ENCODE peak calls at places on chromosome 18, in nine cellular contexts. One of them, this sample, is unnamed.

GRCh38 chr18:54880706-54881105 is 52.4 kb downstream of the RAB27B start:
- DNase-seq in activated naive CD8-positive, alpha-beta T cell treated with anti-CD3 and anti-CD28 coated beads, Interleukin-2, amount 50 U/mL, for 24 hours: no peak
- DNase-seq in neural crest cell: no peak
- DNase-seq in midbrain: no peak
- DNase-seq in amygdala: no peak
- DNase-seq in GM23248: peak
- DNase-seq in mesendoderm: peak
- DNase-seq in left ventricle myocardium inferior: no peak
- DNase-seq in dermis blood vessel endothelial cell: no peak
- DNase-seq in this sample: no peak

GRCh38 chr18:47036298-47036874 is 965 bp upstream of the ELOA2 start:
- DNase-seq in activated naive CD8-positive, alpha-beta T cell treated with anti-CD3 and anti-CD28 coated beads, Interleukin-2, amount 50 U/mL, for 24 hours: no peak
- DNase-seq in neural crest cell: peak
- DNase-seq in midbrain: peak
- DNase-seq in amygdala: no peak
- DNase-seq in GM23248: peak
- DNase-seq in mesendoderm: peak
- DNase-seq in left ventricle myocardium inferior: no peak
- DNase-seq in dermis blood vessel endothelial cell: peak
- DNase-seq in this sample: no peak

GRCh38 chr18:58362027-58362575 is 266.8 kb downstream of the ALPK2 start:
- DNase-seq in activated naive CD8-positive, alpha-beta T cell treated with anti-CD3 and anti-CD28 coated beads, Interleukin-2, amount 50 U/mL, for 24 hours: no peak
- DNase-seq in neural crest cell: no peak
- DNase-seq in midbrain: no peak
- DNase-seq in amygdala: peak
- DNase-seq in GM23248: peak
- DNase-seq in mesendoderm: no peak
- DNase-seq in left ventricle myocardium inferior: no peak
- DNase-seq in dermis blood vessel endothelial cell: peak
- DNase-seq in this sample: no peak

GRCh38 chr18:77087391-77088141 is 45.0 kb downstream of the MBP start:
- DNase-seq in activated naive CD8-positive, alpha-beta T cell treated with anti-CD3 and anti-CD28 coated beads, Interleukin-2, amount 50 U/mL, for 24 hours: no peak
- DNase-seq in neural crest cell: peak
- DNase-seq in midbrain: no peak
- DNase-seq in amygdala: no peak
- DNase-seq in GM23248: peak
- DNase-seq in mesendoderm: peak
- DNase-seq in left ventricle myocardium inferior: peak
- DNase-seq in dermis blood vessel endothelial cell: peak
- DNase-seq in this sample: no peak

GRCh38 chr18:22106536-22107292 is 62.7 kb upstream of the GATA6 start:
- DNase-seq in activated naive CD8-positive, alpha-beta T cell treated with anti-CD3 and anti-CD28 coated beads, Interleukin-2, amount 50 U/mL, for 24 hours: no peak
- DNase-seq in neural crest cell: no peak
- DNase-seq in midbrain: no peak
- DNase-seq in amygdala: no peak
- DNase-seq in GM23248: peak
- DNase-seq in mesendoderm: peak
- DNase-seq in left ventricle myocardium inferior: no peak
- DNase-seq in dermis blood vessel endothelial cell: no peak
- DNase-seq in this sample: no peak

GRCh38 chr18:73752546-73752945 is 395.1 kb downstream of the FBXO15 start:
- DNase-seq in activated naive CD8-positive, alpha-beta T cell treated with anti-CD3 and anti-CD28 coated beads, Interleukin-2, amount 50 U/mL, for 24 hours: no peak
- DNase-seq in neural crest cell: no peak
- DNase-seq in midbrain: no peak
- DNase-seq in amygdala: no peak
- DNase-seq in GM23248: peak
- DNase-seq in mesendoderm: no peak
- DNase-seq in left ventricle myocardium inferior: no peak
- DNase-seq in dermis blood vessel endothelial cell: peak
- DNase-seq in this sample: no peak

GRCh38 chr18:11251229-11251890 is 102.0 kb upstream of the PIEZO2 start:
- DNase-seq in activated naive CD8-positive, alpha-beta T cell treated with anti-CD3 and anti-CD28 coated beads, Interleukin-2, amount 50 U/mL, for 24 hours: no peak
- DNase-seq in neural crest cell: no peak
- DNase-seq in midbrain: no peak
- DNase-seq in amygdala: no peak
- DNase-seq in GM23248: peak
- DNase-seq in mesendoderm: no peak
- DNase-seq in left ventricle myocardium inferior: no peak
- DNase-seq in dermis blood vessel endothelial cell: no peak
- DNase-seq in this sample: no peak

GRCh38 chr18:79333046-79333445 is 62.7 kb upstream of the NFATC1 start:
- DNase-seq in activated naive CD8-positive, alpha-beta T cell treated with anti-CD3 and anti-CD28 coated beads, Interleukin-2, amount 50 U/mL, for 24 hours: no peak
- DNase-seq in neural crest cell: no peak
- DNase-seq in midbrain: no peak
- DNase-seq in amygdala: no peak
- DNase-seq in GM23248: no peak
- DNase-seq in mesendoderm: no peak
- DNase-seq in left ventricle myocardium inferior: no peak
- DNase-seq in dermis blood vessel endothelial cell: no peak
- DNase-seq in this sample: no peak

GRCh38 chr18:76953186-76953982 is 131.0 kb downstream of the ZNF236 start:
- DNase-seq in activated naive CD8-positive, alpha-beta T cell treated with anti-CD3 and anti-CD28 coated beads, Interleukin-2, amount 50 U/mL, for 24 hours: no peak
- DNase-seq in neural crest cell: no peak
- DNase-seq in midbrain: peak
- DNase-seq in amygdala: no peak
- DNase-seq in GM23248: no peak
- DNase-seq in mesendoderm: no peak
- DNase-seq in left ventricle myocardium inferior: peak
- DNase-seq in dermis blood vessel endothelial cell: peak
- DNase-seq in this sample: no peak

GRCh38 chr18:59022167-59022945 is 117.3 kb upstream of the SEC11C start:
- DNase-seq in activated naive CD8-positive, alpha-beta T cell treated with anti-CD3 and anti-CD28 coated beads, Interleukin-2, amount 50 U/mL, for 24 hours: no peak
- DNase-seq in neural crest cell: no peak
- DNase-seq in midbrain: peak
- DNase-seq in amygdala: no peak
- DNase-seq in GM23248: peak
- DNase-seq in mesendoderm: no peak
- DNase-seq in left ventricle myocardium inferior: no peak
- DNase-seq in dermis blood vessel endothelial cell: no peak
- DNase-seq in this sample: no peak

GRCh38 chr18:24127735-24128134 is 11.1 kb upstream of the CABYR start:
- DNase-seq in activated naive CD8-positive, alpha-beta T cell treated with anti-CD3 and anti-CD28 coated beads, Interleukin-2, amount 50 U/mL, for 24 hours: no peak
- DNase-seq in neural crest cell: no peak
- DNase-seq in midbrain: no peak
- DNase-seq in amygdala: no peak
- DNase-seq in GM23248: no peak
- DNase-seq in mesendoderm: peak
- DNase-seq in left ventricle myocardium inferior: no peak
- DNase-seq in dermis blood vessel endothelial cell: no peak
- DNase-seq in this sample: no peak

GRCh38 chr18:39571511-39571910 is 2005.9 kb upstream of the CELF4 start:
- DNase-seq in activated naive CD8-positive, alpha-beta T cell treated with anti-CD3 and anti-CD28 coated beads, Interleukin-2, amount 50 U/mL, for 24 hours: no peak
- DNase-seq in neural crest cell: no peak
- DNase-seq in midbrain: no peak
- DNase-seq in amygdala: no peak
- DNase-seq in GM23248: peak
- DNase-seq in mesendoderm: peak
- DNase-seq in left ventricle myocardium inferior: no peak
- DNase-seq in dermis blood vessel endothelial cell: peak
- DNase-seq in this sample: no peak

GRCh38 chr18:37564796-37565137 is 831 bp downstream of the CELF4 start:
- DNase-seq in activated naive CD8-positive, alpha-beta T cell treated with anti-CD3 and anti-CD28 coated beads, Interleukin-2, amount 50 U/mL, for 24 hours: peak
- DNase-seq in neural crest cell: peak
- DNase-seq in midbrain: peak
- DNase-seq in amygdala: no peak
- DNase-seq in GM23248: peak
- DNase-seq in mesendoderm: peak
- DNase-seq in left ventricle myocardium inferior: peak
- DNase-seq in dermis blood vessel endothelial cell: peak
- DNase-seq in this sample: no peak

GRCh38 chr18:79796016-79796415 is 1.7 kb upstream of the KCNG2 start:
- DNase-seq in activated naive CD8-positive, alpha-beta T cell treated with anti-CD3 and anti-CD28 coated beads, Interleukin-2, amount 50 U/mL, for 24 hours: no peak
- DNase-seq in neural crest cell: no peak
- DNase-seq in midbrain: no peak
- DNase-seq in amygdala: no peak
- DNase-seq in GM23248: no peak
- DNase-seq in mesendoderm: no peak
- DNase-seq in left ventricle myocardium inferior: no peak
- DNase-seq in dermis blood vessel endothelial cell: peak
- DNase-seq in this sample: no peak

GRCh38 chr18:56569391-56569790 is 69.0 kb downstream of the TXNL1 start:
- DNase-seq in activated naive CD8-positive, alpha-beta T cell treated with anti-CD3 and anti-CD28 coated beads, Interleukin-2, amount 50 U/mL, for 24 hours: no peak
- DNase-seq in neural crest cell: no peak
- DNase-seq in midbrain: no peak
- DNase-seq in amygdala: no peak
- DNase-seq in GM23248: no peak
- DNase-seq in mesendoderm: no peak
- DNase-seq in left ventricle myocardium inferior: no peak
- DNase-seq in dermis blood vessel endothelial cell: no peak
- DNase-seq in this sample: no peak

This sample was measured in activated T-helper 2 cell treated with anti-CD3 and anti-CD28 coated beads, Interferon-gamma antibody, Interleukin-2, Interleukin-4, amounts not matched to agents 10 μg/mL and 5 μg/mL and 100 μg/mL, durations not matched to agents 14 hours and 24 hours and 36 hours.